ENCODE peak calls at places on chromosomes 11 and 22, in six cellular contexts. One of them, this sample, is unnamed.

GRCh38 chr22:22929381-22930221 is 42.0 kb downstream of the IGLL5 start:
- DNase-seq in H9: no peak
- DNase-seq in gastrocnemius medialis: no peak
- DNase-seq in activated CD8-positive, alpha-beta T cell treated with anti-CD3 and anti-CD28 coated beads for 36 hours: no peak
- DNase-seq in activated B cell treated with CpG ODN at 0.5 μM for 24 hours: no peak
- DNase-seq in cardiac muscle cell: no peak
- DNase-seq in this sample: no peak

GRCh38 chr11:67631427-67631826 is 1.7 kb upstream of the NUDT8 start:
- DNase-seq in H9: peak; percentile 42
- DNase-seq in gastrocnemius medialis: no peak
- DNase-seq in activated CD8-positive, alpha-beta T cell treated with anti-CD3 and anti-CD28 coated beads for 36 hours: no peak
- DNase-seq in activated B cell treated with CpG ODN at 0.5 μM for 24 hours: no peak
- DNase-seq in cardiac muscle cell: no peak
- DNase-seq in this sample: no peak

GRCh38 chr11:10934293-10934850 is 76.5 kb upstream of the ZBED5 start:
- DNase-seq in H9: peak; percentile 42
- DNase-seq in gastrocnemius medialis: no peak
- DNase-seq in activated CD8-positive, alpha-beta T cell treated with anti-CD3 and anti-CD28 coated beads for 36 hours: peak; percentile 37
- DNase-seq in activated B cell treated with CpG ODN at 0.5 μM for 24 hours: no peak
- DNase-seq in cardiac muscle cell: no peak
- DNase-seq in this sample: no peak

GRCh38 chr11:81959341-81959740 is 774.3 kb downstream of the FAM181B start:
- DNase-seq in H9: peak; percentile 55
- DNase-seq in gastrocnemius medialis: no peak
- DNase-seq in activated CD8-positive, alpha-beta T cell treated with anti-CD3 and anti-CD28 coated beads for 36 hours: no peak
- DNase-seq in activated B cell treated with CpG ODN at 0.5 μM for 24 hours: no peak
- DNase-seq in cardiac muscle cell: no peak
- DNase-seq in this sample: no peak

GRCh38 chr11:88886796-88887195 is 179.0 kb downstream of the GRM5 start:
- DNase-seq in H9: peak; percentile 43
- DNase-seq in gastrocnemius medialis: no peak
- DNase-seq in activated CD8-positive, alpha-beta T cell treated with anti-CD3 and anti-CD28 coated beads for 36 hours: peak; percentile 45
- DNase-seq in activated B cell treated with CpG ODN at 0.5 μM for 24 hours: no peak
- DNase-seq in cardiac muscle cell: peak; percentile 42
- DNase-seq in this sample: peak; percentile 6

GRCh38 chr11:108220721-108221346 is 1.6 kb downstream of the NPAT start:
- DNase-seq in H9: no peak
- DNase-seq in gastrocnemius medialis: no peak
- DNase-seq in activated CD8-positive, alpha-beta T cell treated with anti-CD3 and anti-CD28 coated beads for 36 hours: no peak
- DNase-seq in activated B cell treated with CpG ODN at 0.5 μM for 24 hours: no peak
- DNase-seq in cardiac muscle cell: peak; percentile 19
- DNase-seq in this sample: no peak

GRCh38 chr11:76132268-76132667 is 74.0 kb downstream of the WNT11 start:
- DNase-seq in H9: no peak
- DNase-seq in gastrocnemius medialis: no peak
- DNase-seq in activated CD8-positive, alpha-beta T cell treated with anti-CD3 and anti-CD28 coated beads for 36 hours: no peak
- DNase-seq in activated B cell treated with CpG ODN at 0.5 μM for 24 hours: no peak
- DNase-seq in cardiac muscle cell: no peak
- DNase-seq in this sample: no peak

GRCh38 chr22:46057206-46057605 is 80.2 kb upstream of the WNT7B start:
- DNase-seq in H9: no peak
- DNase-seq in gastrocnemius medialis: peak; percentile 31
- DNase-seq in activated CD8-positive, alpha-beta T cell treated with anti-CD3 and anti-CD28 coated beads for 36 hours: no peak
- DNase-seq in activated B cell treated with CpG ODN at 0.5 μM for 24 hours: no peak
- DNase-seq in cardiac muscle cell: no peak
- DNase-seq in this sample: no peak

GRCh38 chr11:8018742-8019631 is 31.9 kb downstream of the EIF3F start:
- DNase-seq in H9: peak; percentile 87
- DNase-seq in gastrocnemius medialis: peak; percentile 57
- DNase-seq in activated CD8-positive, alpha-beta T cell treated with anti-CD3 and anti-CD28 coated beads for 36 hours: peak; percentile 76
- DNase-seq in activated B cell treated with CpG ODN at 0.5 μM for 24 hours: peak; percentile 50
- DNase-seq in cardiac muscle cell: peak; percentile 81
- DNase-seq in this sample: peak; percentile 54

GRCh38 chr11:57798905-57799559 is 37.4 kb downstream of the CTNND1 start:
- DNase-seq in H9: no peak
- DNase-seq in gastrocnemius medialis: peak; percentile 24
- DNase-seq in activated CD8-positive, alpha-beta T cell treated with anti-CD3 and anti-CD28 coated beads for 36 hours: no peak
- DNase-seq in activated B cell treated with CpG ODN at 0.5 μM for 24 hours: peak; percentile 22
- DNase-seq in cardiac muscle cell: peak; percentile 66
- DNase-seq in this sample: no peak

GRCh38 chr11:92886243-92886905 is 83.1 kb upstream of the MTNR1B start:
- DNase-seq in H9: no peak
- DNase-seq in gastrocnemius medialis: no peak
- DNase-seq in activated CD8-positive, alpha-beta T cell treated with anti-CD3 and anti-CD28 coated beads for 36 hours: peak; percentile 38
- DNase-seq in activated B cell treated with CpG ODN at 0.5 μM for 24 hours: no peak
- DNase-seq in cardiac muscle cell: peak; percentile 72
- DNase-seq in this sample: peak; percentile 53

GRCh38 chr11:31487848-31488247 is 21.6 kb downstream of the IMMP1L start:
- DNase-seq in H9: no peak
- DNase-seq in gastrocnemius medialis: no peak
- DNase-seq in activated CD8-positive, alpha-beta T cell treated with anti-CD3 and anti-CD28 coated beads for 36 hours: peak; percentile 7
- DNase-seq in activated B cell treated with CpG ODN at 0.5 μM for 24 hours: no peak
- DNase-seq in cardiac muscle cell: peak; percentile 81
- DNase-seq in this sample: no peak

GRCh38 chr11:17129003-17129402 is 51.5 kb upstream of the RPS13 start:
- DNase-seq in H9: no peak
- DNase-seq in gastrocnemius medialis: no peak
- DNase-seq in activated CD8-positive, alpha-beta T cell treated with anti-CD3 and anti-CD28 coated beads for 36 hours: no peak
- DNase-seq in activated B cell treated with CpG ODN at 0.5 μM for 24 hours: no peak
- DNase-seq in cardiac muscle cell: no peak
- DNase-seq in this sample: no peak

GRCh38 chr11:65915821-65916251 is 3.0 kb downstream of the C11orf68 start:
- DNase-seq in H9: peak; percentile 71
- DNase-seq in gastrocnemius medialis: peak; percentile 95
- DNase-seq in activated CD8-positive, alpha-beta T cell treated with anti-CD3 and anti-CD28 coated beads for 36 hours: no peak
- DNase-seq in activated B cell treated with CpG ODN at 0.5 μM for 24 hours: no peak
- DNase-seq in cardiac muscle cell: peak; percentile 96
- DNase-seq in this sample: no peak

GRCh38 chr11:106276859-106277436 is 199.5 kb downstream of the AASDHPPT start:
- DNase-seq in H9: peak; percentile 35
- DNase-seq in gastrocnemius medialis: no peak
- DNase-seq in activated CD8-positive, alpha-beta T cell treated with anti-CD3 and anti-CD28 coated beads for 36 hours: no peak
- DNase-seq in activated B cell treated with CpG ODN at 0.5 μM for 24 hours: no peak
- DNase-seq in cardiac muscle cell: peak; percentile 55
- DNase-seq in this sample: no peak

GRCh38 chr11:72525466-72525865 is 91.1 kb upstream of the CLPB start:
- DNase-seq in H9: peak; percentile 51
- DNase-seq in gastrocnemius medialis: no peak
- DNase-seq in activated CD8-positive, alpha-beta T cell treated with anti-CD3 and anti-CD28 coated beads for 36 hours: no peak
- DNase-seq in activated B cell treated with CpG ODN at 0.5 μM for 24 hours: no peak
- DNase-seq in cardiac muscle cell: no peak
- DNase-seq in this sample: no peak

GRCh38 chr22:44819966-44820631 is 67.7 kb downstream of the ARHGAP8 start:
- DNase-seq in H9: peak; percentile 69
- DNase-seq in gastrocnemius medialis: no peak
- DNase-seq in activated CD8-positive, alpha-beta T cell treated with anti-CD3 and anti-CD28 coated beads for 36 hours: no peak
- DNase-seq in activated B cell treated with CpG ODN at 0.5 μM for 24 hours: no peak
- DNase-seq in cardiac muscle cell: no peak
- DNase-seq in this sample: no peak

GRCh38 chr11:59822989-59823566 is 12.5 kb upstream of the MRPL16 start:
- DNase-seq in H9: no peak
- DNase-seq in gastrocnemius medialis: no peak
- DNase-seq in activated CD8-positive, alpha-beta T cell treated with anti-CD3 and anti-CD28 coated beads for 36 hours: peak; percentile 54
- DNase-seq in activated B cell treated with CpG ODN at 0.5 μM for 24 hours: no peak
- DNase-seq in cardiac muscle cell: peak; percentile 72
- DNase-seq in this sample: peak; percentile 49

GRCh38 chr11:1640076-1640946 is 10.7 kb downstream of the KRTAP5-5 start:
- DNase-seq in H9: peak; percentile 79
- DNase-seq in gastrocnemius medialis: no peak
- DNase-seq in activated CD8-positive, alpha-beta T cell treated with anti-CD3 and anti-CD28 coated beads for 36 hours: peak; percentile 26
- DNase-seq in activated B cell treated with CpG ODN at 0.5 μM for 24 hours: no peak
- DNase-seq in cardiac muscle cell: peak; percentile 36
- DNase-seq in this sample: peak; percentile 67

GRCh38 chr11:131858495-131858894 is 488.1 kb downstream of the NTM start:
- DNase-seq in H9: no peak
- DNase-seq in gastrocnemius medialis: no peak
- DNase-seq in activated CD8-positive, alpha-beta T cell treated with anti-CD3 and anti-CD28 coated beads for 36 hours: no peak
- DNase-seq in activated B cell treated with CpG ODN at 0.5 μM for 24 hours: no peak
- DNase-seq in cardiac muscle cell: no peak
- DNase-seq in this sample: no peak

DNA sequence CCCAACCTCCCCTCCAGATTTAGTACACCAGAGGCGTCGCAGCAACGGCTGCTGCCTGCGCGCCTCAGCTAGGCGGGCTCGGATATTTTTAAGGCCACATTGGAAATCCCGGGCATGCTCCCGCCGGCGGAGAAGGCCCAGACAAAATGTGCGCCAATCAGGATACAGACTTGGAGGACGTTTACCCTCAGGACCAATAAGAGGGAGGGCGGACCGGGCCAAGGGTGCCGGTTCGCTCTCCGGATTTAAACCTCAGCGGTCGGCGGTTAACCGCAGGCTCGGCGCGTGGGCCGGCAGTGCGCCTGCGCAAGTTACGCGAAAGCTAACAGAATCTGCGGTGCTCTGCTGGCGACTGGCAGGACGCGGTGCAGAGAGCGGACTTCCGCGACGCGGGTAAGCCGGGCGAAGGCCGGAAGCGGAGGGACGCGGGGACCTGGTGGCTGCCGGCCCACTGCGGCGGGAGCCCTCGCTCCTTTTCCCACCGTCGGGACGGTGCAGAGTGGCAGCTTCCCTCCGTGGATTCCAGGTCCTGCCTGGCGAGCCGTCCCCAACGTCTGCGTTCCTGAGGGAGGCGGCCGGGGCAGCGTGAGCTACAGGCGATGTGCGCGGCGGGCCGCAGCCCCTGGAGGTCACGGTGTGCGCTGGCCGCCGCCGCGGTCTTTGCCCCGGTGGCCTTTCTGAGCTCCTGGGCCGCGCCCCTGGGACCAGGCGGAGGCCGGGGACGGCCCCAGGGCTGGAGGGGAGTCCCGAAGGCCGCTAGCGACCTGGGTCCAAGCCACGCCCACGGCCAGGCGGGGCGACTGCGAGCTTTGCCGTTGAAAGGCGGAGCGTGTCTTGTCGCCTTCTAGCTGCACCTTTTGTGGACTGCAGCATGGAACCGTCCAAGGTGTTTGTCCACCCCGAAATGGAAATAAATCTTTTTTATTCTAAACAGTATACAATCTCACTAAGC is at the start of gene HYLS1:
- DNase-seq in H9: peak; percentile 97
- DNase-seq in gastrocnemius medialis: peak; percentile 92
- DNase-seq in activated CD8-positive, alpha-beta T cell treated with anti-CD3 and anti-CD28 coated beads for 36 hours: peak; percentile 96
- DNase-seq in activated B cell treated with CpG ODN at 0.5 μM for 24 hours: peak; percentile 97
- DNase-seq in cardiac muscle cell: peak; percentile 99
- DNase-seq in this sample: peak; percentile 93
- TF ChIP-seq CTCF in H9: peak; percentile 28
- TF ChIP-seq CTCF in gastrocnemius medialis: no peak
- TF ChIP-seq CTCF in activated CD8-positive, alpha-beta T cell treated with anti-CD3 and anti-CD28 coated beads for 36 hours: no peak
- TF ChIP-seq CTCF in activated B cell treated with CpG ODN at 0.5 μM for 24 hours: no peak
- TF ChIP-seq CTCF in cardiac muscle cell: peak; percentile 10
- TF ChIP-seq CTCF in this sample: peak; percentile 40

GRCh38 chr11:12629601-12630313 is 44.5 kb upstream of the TEAD1 start:
- DNase-seq in H9: no peak
- DNase-seq in gastrocnemius medialis: no peak
- DNase-seq in activated CD8-positive, alpha-beta T cell treated with anti-CD3 and anti-CD28 coated beads for 36 hours: no peak
- DNase-seq in activated B cell treated with CpG ODN at 0.5 μM for 24 hours: no peak
- DNase-seq in cardiac muscle cell: peak; percentile 64
- DNase-seq in this sample: no peak

GRCh38 chr11:12634329-12634728 is 39.9 kb upstream of the TEAD1 start:
- DNase-seq in H9: no peak
- DNase-seq in gastrocnemius medialis: no peak
- DNase-seq in activated CD8-positive, alpha-beta T cell treated with anti-CD3 and anti-CD28 coated beads for 36 hours: no peak
- DNase-seq in activated B cell treated with CpG ODN at 0.5 μM for 24 hours: no peak
- DNase-seq in cardiac muscle cell: no peak
- DNase-seq in this sample: no peak

GRCh38 chr11:12626616-12627015 is 47.6 kb upstream of the TEAD1 start:
- DNase-seq in H9: no peak
- DNase-seq in gastrocnemius medialis: no peak
- DNase-seq in activated CD8-positive, alpha-beta T cell treated with anti-CD3 and anti-CD28 coated beads for 36 hours: no peak
- DNase-seq in activated B cell treated with CpG ODN at 0.5 μM for 24 hours: no peak
- DNase-seq in cardiac muscle cell: no peak
- DNase-seq in this sample: no peak

GRCh38 chr11:12628322-12628721 is 45.9 kb upstream of the TEAD1 start:
- DNase-seq in H9: no peak
- DNase-seq in gastrocnemius medialis: no peak
- DNase-seq in activated CD8-positive, alpha-beta T cell treated with anti-CD3 and anti-CD28 coated beads for 36 hours: no peak
- DNase-seq in activated B cell treated with CpG ODN at 0.5 μM for 24 hours: no peak
- DNase-seq in cardiac muscle cell: no peak
- DNase-seq in this sample: no peak

GRCh38 chr11:12631651-12632050 is 42.6 kb upstream of the TEAD1 start:
- DNase-seq in H9: no peak
- DNase-seq in gastrocnemius medialis: no peak
- DNase-seq in activated CD8-positive, alpha-beta T cell treated with anti-CD3 and anti-CD28 coated beads for 36 hours: no peak
- DNase-seq in activated B cell treated with CpG ODN at 0.5 μM for 24 hours: no peak
- DNase-seq in cardiac muscle cell: no peak
- DNase-seq in this sample: no peak
- TF ChIP-seq CTCF in H9: no peak
- TF ChIP-seq CTCF in gastrocnemius medialis: no peak
- TF ChIP-seq CTCF in activated CD8-positive, alpha-beta T cell treated with anti-CD3 and anti-CD28 coated beads for 36 hours: no peak
- TF ChIP-seq CTCF in activated B cell treated with CpG ODN at 0.5 μM for 24 hours: no peak
- TF ChIP-seq CTCF in cardiac muscle cell: no peak
- TF ChIP-seq CTCF in this sample: no peak

GRCh38 chr11:27968461-27968860 is 139.5 kb downstream of the KIF18A start:
- DNase-seq in H9: no peak
- DNase-seq in gastrocnemius medialis: no peak
- DNase-seq in activated CD8-positive, alpha-beta T cell treated with anti-CD3 and anti-CD28 coated beads for 36 hours: no peak
- DNase-seq in activated B cell treated with CpG ODN at 0.5 μM for 24 hours: no peak
- DNase-seq in cardiac muscle cell: no peak
- DNase-seq in this sample: no peak
- TF ChIP-seq CTCF in H9: no peak
- TF ChIP-seq CTCF in gastrocnemius medialis: no peak
- TF ChIP-seq CTCF in activated CD8-positive, alpha-beta T cell treated with anti-CD3 and anti-CD28 coated beads for 36 hours: no peak
- TF ChIP-seq CTCF in activated B cell treated with CpG ODN at 0.5 μM for 24 hours: no peak
- TF ChIP-seq CTCF in cardiac muscle cell: no peak
- TF ChIP-seq CTCF in this sample: no peak

GRCh38 chr22:25182131-25183110 is 17.2 kb upstream of the CRYBB3 start:
- DNase-seq in H9: no peak
- DNase-seq in gastrocnemius medialis: no peak
- DNase-seq in activated CD8-positive, alpha-beta T cell treated with anti-CD3 and anti-CD28 coated beads for 36 hours: no peak
- DNase-seq in activated B cell treated with CpG ODN at 0.5 μM for 24 hours: no peak
- DNase-seq in cardiac muscle cell: peak; percentile 13
- DNase-seq in this sample: no peak

GRCh38 chr22:25186140-25186539 is 13.5 kb upstream of the CRYBB3 start:
- DNase-seq in H9: no peak
- DNase-seq in gastrocnemius medialis: no peak
- DNase-seq in activated CD8-positive, alpha-beta T cell treated with anti-CD3 and anti-CD28 coated beads for 36 hours: no peak
- DNase-seq in activated B cell treated with CpG ODN at 0.5 μM for 24 hours: no peak
- DNase-seq in cardiac muscle cell: no peak
- DNase-seq in this sample: no peak

GRCh38 chr22:25187469-25187868 is 12.2 kb upstream of the CRYBB3 start:
- DNase-seq in H9: no peak
- DNase-seq in gastrocnemius medialis: no peak
- DNase-seq in activated CD8-positive, alpha-beta T cell treated with anti-CD3 and anti-CD28 coated beads for 36 hours: no peak
- DNase-seq in activated B cell treated with CpG ODN at 0.5 μM for 24 hours: no peak
- DNase-seq in cardiac muscle cell: no peak
- DNase-seq in this sample: no peak

DNA sequence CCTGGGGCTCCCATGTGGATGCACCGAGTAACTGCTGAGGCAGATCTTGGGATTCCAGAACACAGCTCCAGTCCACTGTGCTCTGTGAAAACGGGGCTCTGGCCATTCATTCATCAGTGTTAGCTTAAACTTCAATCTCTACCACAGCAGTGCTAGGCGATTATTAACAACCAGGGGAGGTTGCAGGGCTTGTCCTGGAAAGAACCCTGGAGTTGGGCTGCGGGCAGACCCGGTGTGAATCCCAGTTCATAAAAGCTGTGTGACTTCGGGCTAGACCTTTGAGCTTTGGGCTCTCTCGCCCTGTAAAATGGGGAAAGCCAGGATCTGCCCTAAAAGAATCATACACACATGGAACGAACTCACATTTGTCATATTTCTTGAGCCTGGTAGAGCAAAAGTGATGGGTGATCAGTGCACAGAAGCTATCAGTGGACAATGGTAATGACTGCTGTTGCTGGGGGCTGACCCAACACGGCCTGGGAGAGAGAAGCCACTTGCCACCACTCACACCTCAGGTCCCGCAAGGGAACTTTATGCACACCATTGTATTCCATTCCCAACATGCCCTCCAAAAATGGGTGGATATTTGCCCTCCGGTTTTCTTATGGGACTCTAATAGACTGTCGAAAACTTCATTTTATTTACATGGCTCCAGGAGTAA is 15.6 kb upstream of the CRYBB3 start:
- DNase-seq in H9: no peak
- DNase-seq in gastrocnemius medialis: no peak
- DNase-seq in activated CD8-positive, alpha-beta T cell treated with anti-CD3 and anti-CD28 coated beads for 36 hours: no peak
- DNase-seq in activated B cell treated with CpG ODN at 0.5 μM for 24 hours: no peak
- DNase-seq in cardiac muscle cell: no peak
- DNase-seq in this sample: no peak
- TF ChIP-seq CTCF in H9: no peak
- TF ChIP-seq CTCF in gastrocnemius medialis: no peak
- TF ChIP-seq CTCF in activated CD8-positive, alpha-beta T cell treated with anti-CD3 and anti-CD28 coated beads for 36 hours: no peak
- TF ChIP-seq CTCF in activated B cell treated with CpG ODN at 0.5 μM for 24 hours: no peak
- TF ChIP-seq CTCF in cardiac muscle cell: no peak
- TF ChIP-seq CTCF in this sample: no peak

This sample was measured in GM10248.